ENCODE peak calls at places on chromosome 17, in eight cellular contexts. C is kidney epithelial cell, T is lower lobe of right lung, Z is thoracic aorta, M is tibial artery, K is AG04449, L is uterus, P is dorsolateral prefrontal cortex. R is an unnamed sample.

GRCh38 chr17:77235370-77236080 is 94.8 kb downstream of the SEC14L1 start:
- DNase-seq in C (peak), T (peak), Z (no peak), M (peak), K (peak), L (peak), P (peak), R (peak)

GRCh38 chr17:71922439-71922838 is 198.4 kb upstream of the SOX9 start:
- DNase-seq in C (peak), T (no peak), Z (no peak), M (no peak), K (no peak), L (no peak), P (no peak), R (peak)

GRCh38 chr17:75565618-75566017 is 22.0 kb upstream of the MYO15B start:
- DNase-seq in C (no peak), T (no peak), Z (no peak), M (no peak), K (no peak), L (no peak), P (no peak), R (no peak)

GRCh38 chr17:40932608-40933007 is 4.8 kb downstream of the KRT23 start:
- DNase-seq in C (peak), T (no peak), Z (no peak), M (no peak), K (no peak), L (no peak), P (no peak), R (no peak)

GRCh38 chr17:20236586-20237227 is 227.5 kb downstream of the SPECC1 start:
- DNase-seq in C (no peak), T (no peak), Z (no peak), M (no peak), K (no peak), L (no peak), P (no peak), R (no peak)

GRCh38 chr17:181213-182163 is at the start of gene DOC2B:
- DNase-seq in C (no peak), T (peak), Z (no peak), M (no peak), K (no peak), L (no peak), P (no peak), R (no peak)

GRCh38 chr17:65604070-65604469 is 42.6 kb upstream of the AXIN2 start:
- DNase-seq in C (peak), T (no peak), Z (no peak), M (no peak), K (no peak), L (no peak), P (no peak), R (no peak)

GRCh38 chr17:57459286-57459915 is 203.1 kb downstream of the MSI2 start:
- DNase-seq in C (no peak), T (no peak), Z (no peak), M (no peak), K (no peak), L (no peak), P (no peak), R (no peak)

GRCh38 chr17:72832306-72832705 is 260.2 kb downstream of the SLC39A11 start:
- DNase-seq in C (no peak), T (no peak), Z (no peak), M (no peak), K (no peak), L (no peak), P (no peak), R (no peak)

GRCh38 chr17:49358638-49359247 is 3.3 kb downstream of the ZNF652 start:
- DNase-seq in C (no peak), T (no peak), Z (no peak), M (no peak), K (no peak), L (no peak), P (no peak), R (no peak)

GRCh38 chr17:49299996-49300395 is 62.1 kb downstream of the ZNF652 start:
- DNase-seq in C (no peak), T (no peak), Z (no peak), M (no peak), K (no peak), L (no peak), P (no peak), R (no peak)

GRCh38 chr17:33012522-33013033 is 20.9 kb downstream of the SPACA3 start:
- DNase-seq in C (peak), T (no peak), Z (no peak), M (no peak), K (peak), L (no peak), P (no peak), R (peak)

GRCh38 chr17:19242323-19242722 is 5.2 kb downstream of the EPN2 start:
- DNase-seq in C (peak), T (no peak), Z (no peak), M (no peak), K (no peak), L (no peak), P (no peak), R (no peak)

GRCh38 chr17:694239-694638 is 20.4 kb downstream of the VPS53 start:
- DNase-seq in C (peak), T (no peak), Z (no peak), M (no peak), K (peak), L (no peak), P (no peak), R (peak)

GRCh38 chr17:36703860-36704266 is 102.5 kb downstream of the MRM1 start:
- DNase-seq in C (no peak), T (peak), Z (no peak), M (no peak), K (no peak), L (peak), P (no peak), R (no peak)

GRCh38 chr17:33858121-33858520 is 397.0 kb upstream of the CCL2 start:
- DNase-seq in C (no peak), T (no peak), Z (no peak), M (no peak), K (no peak), L (no peak), P (no peak), R (no peak)

GRCh38 chr17:4208228-4208627 is 55.6 kb downstream of the ANKFY1 start:
- DNase-seq in C (no peak), T (no peak), Z (no peak), M (no peak), K (peak), L (no peak), P (no peak), R (no peak)

GRCh38 chr17:4219241-4219640 is 44.5 kb downstream of the ANKFY1 start:
- DNase-seq in C (no peak), T (no peak), Z (no peak), M (no peak), K (no peak), L (no peak), P (no peak), R (no peak)

GRCh38 chr17:4215882-4216411 is 47.8 kb downstream of the ANKFY1 start:
- DNase-seq in C (no peak), T (no peak), Z (no peak), M (no peak), K (no peak), L (no peak), P (no peak), R (no peak)

GRCh38 chr17:4209611-4210010 is 54.2 kb downstream of the ANKFY1 start:
- DNase-seq in C (no peak), T (no peak), Z (no peak), M (no peak), K (no peak), L (no peak), P (no peak), R (no peak)

DNA sequence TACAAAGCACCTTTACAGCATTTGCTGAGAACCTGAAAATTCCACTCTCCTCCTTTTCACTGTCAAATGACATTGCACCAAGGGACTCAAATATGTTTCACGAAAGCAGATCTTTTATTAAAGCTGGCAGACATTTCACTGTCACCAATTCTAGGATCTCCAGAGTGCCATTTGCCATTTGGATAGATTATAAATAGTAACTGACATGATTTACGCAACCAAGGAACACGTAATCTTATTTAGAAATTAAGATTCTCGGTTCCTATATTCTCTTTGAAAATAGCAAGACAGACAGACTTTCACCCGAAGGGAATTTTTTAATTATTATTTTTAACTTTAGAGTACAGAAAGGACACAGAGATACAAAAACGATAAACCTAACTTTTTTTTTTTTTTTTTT is 49.6 kb downstream of the ANKFY1 start:
- DNase-seq in C (no peak), T (no peak), Z (no peak), M (no peak), K (no peak), L (no peak), P (no peak), R (no peak)
- H3K4me3 ChIP-seq in C (no peak), T (no peak), Z (no peak), M (no peak), K (no peak), L (no peak), P (no peak), R (no peak)

DNA sequence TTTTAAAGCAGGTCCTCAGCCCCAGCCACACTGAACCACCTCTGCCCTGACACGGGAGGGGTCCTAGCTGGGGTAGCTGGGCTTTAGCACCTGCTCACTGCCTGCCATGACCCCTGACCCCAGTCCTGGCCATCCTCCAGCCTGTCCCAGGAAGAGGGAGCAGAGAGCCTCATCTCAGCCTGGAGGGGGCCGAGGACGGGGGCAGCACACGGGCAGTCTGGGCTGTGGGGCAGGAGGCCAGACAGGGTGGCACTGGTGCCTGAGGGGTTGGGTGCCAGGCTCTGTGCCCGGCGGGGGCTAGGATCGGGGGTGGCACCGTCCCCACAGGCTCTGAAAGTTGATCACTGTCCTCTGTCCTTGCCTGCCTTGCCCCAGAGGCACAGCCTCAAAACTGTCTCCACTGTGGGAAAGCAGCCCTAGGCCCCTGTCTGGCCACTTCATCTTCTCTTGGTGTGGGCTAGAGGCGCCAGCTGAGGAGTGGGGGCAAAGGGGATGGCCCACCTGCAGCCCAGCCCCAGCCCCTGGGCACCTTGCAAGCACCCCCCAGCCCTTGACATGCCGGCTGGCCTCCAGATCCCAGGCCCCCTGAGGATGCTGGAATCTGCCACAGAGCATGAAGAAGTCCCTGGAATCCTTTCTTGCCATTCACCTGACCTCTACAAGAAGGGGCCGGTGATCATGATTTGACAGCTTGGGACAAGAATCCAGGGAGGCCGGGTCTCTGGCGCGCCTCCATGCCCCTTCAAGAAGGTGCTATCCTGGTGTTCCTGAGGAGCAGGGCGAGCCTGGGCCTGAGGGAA is 15.7 kb downstream of the ENDOV start:
- DNase-seq in C (no peak), T (peak), Z (no peak), M (no peak), K (no peak), L (no peak), P (no peak), R (no peak)
- TF ChIP-seq CTCF in C (no peak), T (no peak), Z (no peak), M (no peak), K (no peak), L (no peak), P (no peak), R (no peak)

GRCh38 chr17:80647746-80648145 is 103.1 kb downstream of the RPTOR start:
- DNase-seq in C (peak), T (no peak), Z (no peak), M (no peak), K (peak), L (no peak), P (no peak), R (peak)
- H3K4me3 ChIP-seq in C (no peak), T (no peak), Z (no peak), M (no peak), K (no peak), L (no peak), P (no peak), R (no peak)

GRCh38 chr17:8631554-8631877 is 991 bp upstream of the MYH10 start:
- DNase-seq in C (no peak), T (no peak), Z (no peak), M (no peak), K (no peak), L (no peak), P (no peak), R (no peak)

GRCh38 chr17:8632087-8632486 is 1.6 kb upstream of the MYH10 start:
- DNase-seq in C (no peak), T (no peak), Z (no peak), M (no peak), K (no peak), L (no peak), P (no peak), R (no peak)

GRCh38 chr17:8629371-8630226 is 926 bp downstream of the MYH10 start:
- DNase-seq in C (no peak), T (peak), Z (no peak), M (peak), K (no peak), L (peak), P (peak), R (no peak)

GRCh38 chr17:8630227-8630801 is at the start of gene MYH10:
- DNase-seq in C (no peak), T (peak), Z (no peak), M (no peak), K (no peak), L (no peak), P (no peak), R (no peak)

DNA sequence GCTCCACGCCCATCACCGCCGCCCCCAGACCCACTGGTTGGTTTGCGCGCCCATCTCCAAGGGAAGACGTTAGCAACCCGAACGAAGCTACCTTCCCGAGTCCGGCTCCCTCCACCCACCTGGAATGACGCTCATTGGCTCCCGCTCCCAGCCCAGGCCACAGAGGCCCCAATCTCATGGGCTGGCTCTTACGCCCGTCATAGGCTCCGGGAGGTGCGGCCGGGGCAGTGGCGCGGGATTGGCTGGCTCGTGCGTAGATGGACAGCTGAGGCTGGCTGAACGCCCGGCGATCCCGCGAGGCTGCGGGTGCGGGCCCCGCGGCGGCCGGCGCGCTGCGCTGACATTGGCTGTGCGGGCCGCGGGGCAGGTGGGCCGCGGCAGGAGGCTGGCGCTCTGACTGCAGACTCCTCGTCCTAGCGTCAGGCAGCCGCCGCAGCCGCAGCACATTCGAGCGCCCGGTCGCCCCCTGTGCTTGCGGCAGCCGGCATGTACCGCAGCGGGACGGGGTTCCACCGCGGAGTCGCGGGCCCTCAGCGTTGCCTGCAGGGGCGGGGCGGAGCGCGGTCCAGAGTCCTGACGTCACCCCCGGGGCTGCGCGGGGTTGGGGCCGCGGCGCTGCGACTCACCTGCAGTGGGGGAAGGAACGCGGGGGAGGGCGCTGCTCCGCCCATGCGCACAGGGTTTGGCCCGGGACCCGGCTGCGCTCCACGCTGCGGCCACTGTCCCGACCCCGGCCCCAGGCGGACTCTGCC is 453 bp upstream of the MYH10 start:
- DNase-seq in C (peak), T (peak), Z (peak), M (peak), K (peak), L (peak), P (peak), R (peak)
- TF ChIP-seq CTCF in C (no peak), T (peak), Z (no peak), M (peak), K (peak), L (peak), P (peak), R (peak)

GRCh38 chr17:46851029-46851741 is at the start of gene WNT9B:
- DNase-seq in C (no peak), T (no peak), Z (no peak), M (no peak), K (no peak), L (no peak), P (no peak), R (no peak)
- H3K4me3 ChIP-seq in C (peak), T (peak), Z (peak), M (peak), K (peak), L (no peak), P (peak), R (peak)

DNA sequence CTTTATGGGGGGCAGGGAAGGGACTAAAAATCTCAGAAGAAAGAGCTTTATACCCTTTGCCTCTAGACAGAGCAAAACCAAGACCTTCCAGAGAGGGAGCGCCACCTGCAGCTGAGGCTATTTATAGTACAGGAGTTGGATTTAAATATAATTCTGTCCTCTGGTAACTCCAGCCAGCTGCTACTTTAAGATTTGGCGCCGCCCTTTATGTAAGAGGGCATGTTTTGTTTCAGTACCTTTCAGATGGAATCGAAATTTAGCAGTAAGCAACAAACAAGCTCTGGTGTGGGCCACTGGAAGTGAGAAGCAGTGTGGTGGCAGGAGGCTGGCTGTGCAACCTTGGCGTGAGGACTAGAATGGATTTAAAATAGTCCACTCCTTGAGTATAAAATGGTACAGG is 5.2 kb upstream of the GUCY2D start:
- DNase-seq in C (no peak), T (no peak), Z (no peak), M (no peak), K (no peak), L (no peak), P (no peak), R (no peak)
- TF ChIP-seq CTCF in C (peak), T (peak), Z (no peak), M (no peak), K (peak), L (peak), P (no peak), R (peak)

GRCh38 chr17:7293821-7294613 is 422 bp downstream of the YBX2 start:
- DNase-seq in C (no peak), T (peak), Z (no peak), M (no peak), K (no peak), L (no peak), P (no peak), R (no peak)
- H3K4me3 ChIP-seq in C (no peak), T (peak), Z (peak), M (peak), K (no peak), L (no peak), P (no peak), R (no peak)

DNA sequence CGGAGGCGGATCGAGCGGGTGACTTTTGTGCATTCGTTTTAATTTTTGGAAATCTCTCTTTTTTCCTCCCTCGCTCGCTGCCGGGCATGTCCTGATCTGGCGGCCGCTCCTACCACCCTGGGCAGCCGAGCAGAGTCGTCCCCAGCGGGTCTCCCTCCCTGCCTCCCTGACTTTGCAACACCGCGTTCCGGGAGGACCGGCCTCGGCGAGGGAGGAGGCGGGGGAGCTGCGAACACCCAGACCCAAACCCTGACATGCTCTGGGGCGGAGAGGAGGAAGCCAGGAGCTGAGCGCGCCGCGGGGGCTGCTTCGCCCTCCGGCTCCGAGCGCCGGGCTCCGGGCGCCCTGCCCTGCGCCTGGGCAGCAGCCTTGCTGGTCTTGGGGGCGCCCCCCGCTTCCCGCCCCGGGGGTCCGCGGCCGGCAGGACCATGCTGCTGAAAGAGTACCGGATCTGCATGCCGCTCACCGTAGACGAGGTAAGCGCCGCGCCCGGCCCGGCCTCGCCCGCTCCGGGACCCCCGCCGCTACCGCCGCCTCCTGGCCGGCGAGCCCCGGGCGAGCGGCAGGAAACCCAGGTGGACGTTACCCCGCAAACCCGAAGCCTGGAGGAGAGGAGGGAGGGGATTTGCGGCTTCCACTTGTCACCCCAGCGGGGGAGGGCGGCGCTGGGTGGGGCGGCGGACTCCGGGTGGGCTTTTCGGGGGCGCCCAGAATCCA is 804 bp downstream of the PITPNC1 start:
- DNase-seq in C (no peak), T (peak), Z (no peak), M (peak), K (no peak), L (peak), P (no peak), R (no peak)
- TF ChIP-seq CTCF in C (peak), T (peak), Z (no peak), M (no peak), K (peak), L (peak), P (no peak), R (peak)

DNA sequence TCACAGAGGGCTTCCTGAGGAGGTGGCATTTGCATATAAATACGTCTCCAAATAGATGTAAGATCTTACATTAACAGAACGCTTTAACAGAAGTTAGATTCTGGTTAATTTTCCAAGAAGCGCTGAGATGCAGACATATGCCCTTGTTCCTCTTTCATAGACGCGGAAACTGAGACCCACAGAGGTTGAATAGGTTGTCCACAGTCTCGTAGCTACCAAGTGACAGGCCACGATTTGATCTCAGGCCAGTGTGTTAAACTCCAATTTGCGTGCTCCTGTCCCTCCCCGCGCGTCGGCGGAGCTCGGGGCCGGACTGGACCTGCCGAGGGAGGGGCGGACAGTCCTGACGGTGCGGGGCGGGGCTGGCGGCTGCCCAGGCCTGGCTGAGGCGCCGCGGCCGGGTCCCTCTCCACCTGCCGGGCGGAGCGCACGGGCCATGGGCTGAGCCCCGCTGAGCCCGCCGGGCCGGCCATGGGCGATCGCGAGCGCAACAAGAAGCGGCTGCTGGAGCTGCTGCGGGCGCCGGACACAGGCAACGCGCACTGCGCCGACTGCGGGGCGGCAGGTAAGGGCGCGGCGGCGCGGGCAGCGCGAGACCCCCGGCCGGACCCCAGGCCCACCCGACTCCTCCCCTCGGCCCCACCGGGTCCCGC is at the start of gene ADAP2:
- DNase-seq in C (no peak), T (peak), Z (no peak), M (peak), K (no peak), L (peak), P (no peak), R (no peak)
- H3K4me3 ChIP-seq in C (peak), T (peak), Z (peak), M (peak), K (peak), L (peak), P (peak), R (peak)

R was measured in astrocyte of the cerebellum.